ENCODE peak calls at places on chromosome X, in nine cellular contexts. B, G, W, P, D, I, V, T and A are unnamed samples.

GRCh38 chrX:8820910-8821527 is 19.8 kb upstream of the FAM9A start:
- DNase-seq in B (peak), T (peak), G (no peak), V (no peak), D (no peak), P (no peak), I (no peak), W (no peak), A (no peak)

GRCh38 chrX:98114026-98114425 is 1230.3 kb downstream of the RPA4 start:
- DNase-seq in I (no peak), B (no peak), T (no peak), V (no peak), W (no peak), G (no peak), D (no peak), P (no peak), A (no peak)

GRCh38 chrX:1925053-1925481 is 310.2 kb downstream of the ASMT start:
- DNase-seq in W (no peak), V (no peak), D (no peak), T (no peak), G (no peak), I (no peak), P (no peak), B (no peak), A (no peak)

GRCh38 chrX:55450259-55450658 is 1.7 kb upstream of the MAGEH1 start:
- DNase-seq in B (no peak), I (no peak), W (no peak), V (peak), G (no peak), D (no peak), P (peak), T (peak), A (no peak)

GRCh38 chrX:44651347-44651746 is 108.7 kb upstream of the FUNDC1 start:
- DNase-seq in P (no peak), T (no peak), W (no peak), B (no peak), G (no peak), D (no peak), I (no peak), V (no peak), A (no peak)

GRCh38 chrX:8815460-8816065 is 14.4 kb upstream of the FAM9A start:
- DNase-seq in V (peak), T (peak), W (no peak), G (no peak), I (no peak), B (peak), P (peak), D (no peak), A (no peak)

GRCh38 chrX:140477987-140478386 is 26.9 kb downstream of the SOX3 start:
- DNase-seq in V (no peak), G (no peak), P (no peak), I (no peak), W (no peak), B (no peak), T (no peak), D (no peak), A (no peak)

GRCh38 chrX:152641996-152642395 is 4.3 kb downstream of the GABRQ start:
- DNase-seq in G (no peak), W (no peak), D (no peak), P (peak), V (no peak), I (no peak), T (peak), B (no peak), A (no peak)

GRCh38 chrX:142994988-142995387 is 30.7 kb upstream of the SPANXN4 start:
- DNase-seq in V (no peak), W (no peak), I (no peak), P (no peak), B (no peak), T (no peak), G (no peak), D (no peak), A (no peak)

GRCh38 chrX:15739886-15740285 is 1.8 kb downstream of the CA5B start:
- DNase-seq in T (peak), W (no peak), D (no peak), I (no peak), P (no peak), B (no peak), V (no peak), G (no peak), A (no peak)

GRCh38 chrX:154315416-154315815 is 19.8 kb downstream of the TKTL1 start:
- DNase-seq in P (no peak), I (no peak), T (no peak), G (no peak), W (no peak), D (no peak), V (no peak), B (no peak), A (no peak)

GRCh38 chrX:112642349-112642748 is 37.4 kb downstream of the LHFPL1 start:
- DNase-seq in W (peak), B (peak), V (peak), P (peak), D (peak), T (peak), I (no peak), G (no peak), A (no peak)

GRCh38 chrX:30278365-30278764 is 30.8 kb downstream of the NR0B1 start:
- DNase-seq in I (no peak), V (no peak), P (no peak), D (no peak), T (peak), G (no peak), W (no peak), B (no peak), A (no peak)

GRCh38 chrX:129700536-129700935 is 38.2 kb upstream of the XPNPEP2 start:
- DNase-seq in B (no peak), P (no peak), D (no peak), T (no peak), W (no peak), V (no peak), I (no peak), G (no peak), A (no peak)

GRCh38 chrX:72128881-72129280 is 2.8 kb downstream of the RTL5 start:
- DNase-seq in T (peak), B (peak), D (no peak), G (no peak), V (no peak), I (no peak), W (no peak), P (peak), A (no peak)

GRCh38 chrX:137166591-137166990 is 132.8 kb upstream of the GPR101 start:
- DNase-seq in D (no peak), T (no peak), W (no peak), B (no peak), G (no peak), I (no peak), V (no peak), P (no peak), A (no peak)

GRCh38 chrX:73577368-73577767 is 14.4 kb downstream of the CHIC1 start:
- DNase-seq in B (peak), W (no peak), G (peak), V (peak), I (peak), T (peak), P (peak), D (no peak), A (no peak)

GRCh38 chrX:105876658-105877057 is 54.3 kb downstream of the NRK start:
- DNase-seq in T (peak), B (peak), W (no peak), P (no peak), V (no peak), I (no peak), G (no peak), D (no peak), A (no peak)

GRCh38 chrX:69615323-69615722 is 590 bp upstream of the EDA start:
- DNase-seq in I (no peak), T (no peak), D (peak), B (no peak), P (no peak), V (no peak), G (peak), W (no peak), A (no peak)

GRCh38 chrX:136689441-136689840 is 41.5 kb downstream of the CD40LG start:
- DNase-seq in G (no peak), V (no peak), W (no peak), T (peak), B (no peak), I (no peak), P (no peak), D (no peak), A (no peak)

GRCh38 chrX:44483965-44484606 is 58.6 kb downstream of the FUNDC1 start:
- DNase-seq in T (no peak), V (no peak), P (no peak), B (no peak), W (no peak), G (no peak), I (no peak), D (no peak), A (no peak)

GRCh38 chrX:123830309-123830708 is 29.5 kb upstream of the XIAP start:
- DNase-seq in I (peak), B (peak), D (no peak), V (no peak), G (no peak), W (peak), T (peak), P (no peak), A (no peak)

GRCh38 chrX:43860646-43861370 is 21.4 kb downstream of the MAOB start:
- DNase-seq in V (no peak), G (no peak), P (peak), B (peak), D (no peak), T (peak), I (no peak), W (no peak), A (no peak)

GRCh38 chrX:320126-320783 is 1.7 kb upstream of the GTPBP6 start:
- DNase-seq in I (no peak), G (peak), W (no peak), D (no peak), B (no peak), P (peak), T (peak), V (no peak), A (no peak)

GRCh38 chrX:123236868-123237267 is 52.8 kb downstream of the GRIA3 start:
- DNase-seq in P (no peak), W (no peak), G (no peak), B (no peak), V (no peak), I (no peak), D (no peak), T (no peak), A (no peak)